ENCODE peak calls at places on chromosomes 6 and 20, in five cellular contexts. X, E, O, H and J are unnamed samples.

GRCh38 chr6:166598441-166599138 is 12.1 kb upstream of the RAMACL start:
- DNase-seq in X (no peak), E (no peak), O (peak), H (no peak), J (no peak)

GRCh38 chr6:3366596-3367413 is 90.0 kb downstream of the SLC22A23 start:
- DNase-seq in X (no peak), E (no peak), O (no peak), H (no peak), J (no peak)

GRCh38 chr6:83431545-83432165 is 804 bp upstream of the ME1 start:
- DNase-seq in X (no peak), E (no peak), O (peak), H (no peak), J (no peak)

GRCh38 chr6:13935190-13935880 is 10.6 kb downstream of the RNF182 start:
- DNase-seq in X (no peak), E (no peak), O (no peak), H (no peak), J (no peak)

GRCh38 chr6:44250718-44251123 is 3.8 kb downstream of the HSP90AB1 start:
- DNase-seq in X (no peak), E (no peak), O (no peak), H (no peak), J (no peak)

GRCh38 chr6:14518515-14519217 is 401.1 kb downstream of the CD83 start:
- DNase-seq in X (no peak), E (no peak), O (no peak), H (no peak), J (no peak)

GRCh38 chr20:39309458-39309857 is 347.3 kb downstream of the DHX35 start:
- DNase-seq in X (no peak), E (no peak), O (no peak), H (no peak), J (no peak)

GRCh38 chr6:158595223-158595622 is 35.3 kb downstream of the TMEM181 start:
- DNase-seq in X (no peak), E (no peak), O (no peak), H (no peak), J (peak)

GRCh38 chr20:57807418-57808265 is 97.8 kb upstream of the PMEPA1 start:
- DNase-seq in X (no peak), E (no peak), O (peak), H (no peak), J (no peak)

GRCh38 chr20:45938727-45939438 is 4.4 kb downstream of the PCIF1 start:
- DNase-seq in X (no peak), E (no peak), O (no peak), H (peak), J (no peak)

GRCh38 chr6:168397011-168397410 is 44.0 kb upstream of the SMOC2 start:
- DNase-seq in X (no peak), E (no peak), O (no peak), H (peak), J (no peak)

GRCh38 chr6:63467247-63467954 is 104.9 kb upstream of the LOC128125822 start:
- DNase-seq in X (no peak), E (no peak), O (no peak), H (no peak), J (no peak)

GRCh38 chr6:69632932-69633331 is 163.9 kb downstream of the LMBRD1 start:
- DNase-seq in X (no peak), E (no peak), O (no peak), H (no peak), J (no peak)

GRCh38 chr6:48535569-48535968 is 424.6 kb upstream of the PTCHD4 start:
- DNase-seq in X (peak), E (no peak), O (peak), H (peak), J (peak)

GRCh38 chr6:52650946-52651345 is 20.0 kb upstream of the TMEM14A start:
- DNase-seq in X (no peak), E (no peak), O (no peak), H (no peak), J (no peak)

GRCh38 chr6:151067684-151068596 is 171.8 kb upstream of the AKAP12 start:
- DNase-seq in X (peak), E (no peak), O (peak), H (no peak), J (peak)

GRCh38 chr6:130896249-130896648 is 69.0 kb downstream of the SMLR1 start:
- DNase-seq in X (no peak), E (no peak), O (peak), H (no peak), J (no peak)

GRCh38 chr6:104957301-104958177 is 632 bp downstream of the LIN28B start:
- DNase-seq in X (no peak), E (no peak), O (no peak), H (peak), J (no peak)

GRCh38 chr20:3744806-3745685 is 12.6 kb downstream of the HSPA12B start:
- DNase-seq in X (peak), E (no peak), O (peak), H (peak), J (no peak)

GRCh38 chr6:25899580-25900408 is 25.8 kb upstream of the SLC17A3 start:
- DNase-seq in X (peak), E (no peak), O (no peak), H (no peak), J (peak)

GRCh38 chr20:44540834-44541233 is 19.0 kb upstream of the SERINC3 start:
- DNase-seq in X (no peak), E (no peak), O (peak), H (no peak), J (no peak)

GRCh38 chr6:33613794-33614166 is 7.3 kb upstream of the ITPR3 start:
- DNase-seq in X (no peak), E (no peak), O (peak), H (peak), J (peak)